ENCODE peak calls at places on chromosomes 13 and 19, in six cellular contexts. B, N, U, Q, X and F are unnamed samples.

GRCh38 chr13:60012503-60012902 is 151.2 kb downstream of the DIAPH3 start:
- DNase-seq in B (no peak), N (no peak), U (no peak), Q (no peak), X (no peak), F (no peak)

GRCh38 chr19:14089662-14090508 is 666 bp downstream of the SAMD1 start:
- DNase-seq in B (peak), N (no peak), U (peak), Q (peak), X (no peak), F (peak)

GRCh38 chr19:45569619-45570421 is 14.8 kb downstream of the OPA3 start:
- DNase-seq in B (peak), N (no peak), U (no peak), Q (peak), X (no peak), F (peak)

GRCh38 chr19:41937525-41937924 is 9.3 kb upstream of the ERFL start:
- DNase-seq in B (no peak), N (no peak), U (no peak), Q (no peak), X (no peak), F (no peak)

GRCh38 chr13:77511552-77511951 is 24.0 kb upstream of the SCEL start:
- DNase-seq in B (no peak), N (no peak), U (no peak), Q (no peak), X (no peak), F (no peak)

GRCh38 chr13:41639955-41640780 is 182.8 kb downstream of the RGCC start:
- DNase-seq in B (no peak), N (no peak), U (no peak), Q (no peak), X (no peak), F (no peak)

GRCh38 chr19:13761423-13761822 is 2.9 kb upstream of the MRI1 start:
- DNase-seq in B (no peak), N (no peak), U (no peak), Q (no peak), X (no peak), F (no peak)

GRCh38 chr13:24659239-24659638 is 21.0 kb upstream of the ATP12A start:
- DNase-seq in B (no peak), N (no peak), U (no peak), Q (no peak), X (no peak), F (no peak)

GRCh38 chr13:46666727-46667456 is 113.9 kb downstream of the LRCH1 start:
- DNase-seq in B (no peak), N (no peak), U (no peak), Q (no peak), X (no peak), F (no peak)

GRCh38 chr19:2302319-2303208 is 5.4 kb downstream of the LINGO3 start:
- DNase-seq in B (no peak), N (no peak), U (no peak), Q (no peak), X (no peak), F (peak)

GRCh38 chr19:37506387-37507166 is at the start of gene ZNF793:
- DNase-seq in B (peak), N (peak), U (no peak), Q (peak), X (no peak), F (no peak)

GRCh38 chr19:11849264-11849615 is 714 bp downstream of the ZNF439 start:
- DNase-seq in B (no peak), N (no peak), U (no peak), Q (no peak), X (no peak), F (no peak)

GRCh38 chr13:51825165-51825592 is 19.8 kb downstream of the TMEM272 start:
- DNase-seq in B (no peak), N (no peak), U (no peak), Q (no peak), X (no peak), F (no peak)